ENCODE peak calls at places on chromosomes 1 and 21, in ten cellular contexts. Q, X, T, W, G, D, M, I, S and N are unnamed samples.
A peak's percentile ranks its signal among the peaks of the same experiment; 100 is the strongest.

GRCh38 chr1:32240140-32240951 is 6.7 kb upstream of the FAM167B start:
- DNase-seq in Q (peak; percentile 77), X (peak; percentile 68), T (peak; percentile 84), W (peak; percentile 39), G (peak; percentile 88), D (peak; percentile 67), M (peak; percentile 99), I (peak; percentile 38), S (no peak), N (peak; percentile 57)

GRCh38 chr1:30724175-30724574 is 790 bp upstream of the MATN1 start:
- DNase-seq in Q (no peak), X (no peak), T (no peak), W (no peak), G (no peak), D (no peak), M (no peak), I (no peak), S (no peak), N (no peak)

GRCh38 chr1:200005160-200005559 is 22.4 kb upstream of the NR5A2 start:
- DNase-seq in Q (no peak), X (no peak), T (no peak), W (peak; percentile 40), G (no peak), D (no peak), M (no peak), I (no peak), S (no peak), N (no peak)

GRCh38 chr1:2894381-2895041 is 93.0 kb upstream of the TTC34 start:
- DNase-seq in Q (no peak), X (no peak), T (no peak), W (no peak), G (no peak), D (no peak), M (no peak), I (no peak), S (no peak), N (no peak)

GRCh38 chr1:151612506-151613274 is 840 bp downstream of the SNX27 start:
- DNase-seq in Q (no peak), X (peak; percentile 29), T (peak; percentile 50), W (no peak), G (no peak), D (peak; percentile 70), M (peak; percentile 63), I (peak; percentile 27), S (peak; percentile 33), N (peak; percentile 24)

GRCh38 chr21:44382536-44382935 is 29.1 kb downstream of the TRPM2 start:
- DNase-seq in Q (no peak), X (no peak), T (no peak), W (no peak), G (no peak), D (no peak), M (no peak), I (no peak), S (no peak), N (no peak)

GRCh38 chr1:175708787-175709186 is 34.6 kb downstream of the TNR start:
- DNase-seq in Q (no peak), X (no peak), T (no peak), W (no peak), G (no peak), D (no peak), M (no peak), I (no peak), S (no peak), N (no peak)

GRCh38 chr1:34683616-34684015 is 71.2 kb upstream of the GJB5 start:
- DNase-seq in Q (no peak), X (no peak), T (no peak), W (no peak), G (no peak), D (no peak), M (no peak), I (no peak), S (no peak), N (no peak)

GRCh38 chr1:162899422-162900168 is 38.6 kb upstream of the CCDC190 start:
- DNase-seq in Q (no peak), X (peak; percentile 56), T (no peak), W (peak; percentile 94), G (no peak), D (no peak), M (no peak), I (peak; percentile 89), S (no peak), N (peak; percentile 6)

GRCh38 chr1:24938276-24938675 is 8.2 kb upstream of the RUNX3 start:
- DNase-seq in Q (no peak), X (no peak), T (no peak), W (no peak), G (no peak), D (no peak), M (no peak), I (no peak), S (no peak), N (no peak)

GRCh38 chr1:27003745-27004470 is 8.7 kb downstream of the TENT5B start:
- DNase-seq in Q (no peak), X (no peak), T (no peak), W (no peak), G (no peak), D (no peak), M (no peak), I (no peak), S (no peak), N (no peak)

GRCh38 chr1:157377216-157377821 is 175.0 kb downstream of the FCRL5 start:
- DNase-seq in Q (peak; percentile 71), X (no peak), T (no peak), W (peak; percentile 6), G (peak; percentile 37), D (peak; percentile 56), M (peak; percentile 72), I (peak; percentile 44), S (no peak), N (no peak)
- TF ChIP-seq CTCF in Q (peak; percentile 56), X (peak; percentile 23), T (peak; percentile 35), W (peak; percentile 64), G (peak; percentile 38), D (peak; percentile 53), M (peak; percentile 63), I (peak; percentile 64), S (no peak), N (peak; percentile 40)

GRCh38 chr21:36125513-36126121 is 9.3 kb upstream of the CBR3 start:
- DNase-seq in Q (peak; percentile 36), X (peak; percentile 45), T (peak; percentile 59), W (peak; percentile 70), G (peak; percentile 71), D (peak; percentile 73), M (peak; percentile 53), I (peak; percentile 74), S (no peak), N (no peak)

GRCh38 chr21:36126166-36126565 is 8.7 kb upstream of the CBR3 start:
- DNase-seq in Q (no peak), X (no peak), T (no peak), W (peak; percentile 55), G (peak; percentile 55), D (no peak), M (no peak), I (no peak), S (no peak), N (no peak)

GRCh38 chr21:36120304-36120902 is 14.5 kb upstream of the CBR3 start:
- DNase-seq in Q (no peak), X (no peak), T (no peak), W (peak; percentile 8), G (no peak), D (no peak), M (no peak), I (no peak), S (no peak), N (no peak)

GRCh38 chr21:36124395-36124794 is 10.5 kb upstream of the CBR3 start:
- DNase-seq in Q (no peak), X (no peak), T (no peak), W (no peak), G (no peak), D (no peak), M (no peak), I (no peak), S (no peak), N (no peak)

DNA sequence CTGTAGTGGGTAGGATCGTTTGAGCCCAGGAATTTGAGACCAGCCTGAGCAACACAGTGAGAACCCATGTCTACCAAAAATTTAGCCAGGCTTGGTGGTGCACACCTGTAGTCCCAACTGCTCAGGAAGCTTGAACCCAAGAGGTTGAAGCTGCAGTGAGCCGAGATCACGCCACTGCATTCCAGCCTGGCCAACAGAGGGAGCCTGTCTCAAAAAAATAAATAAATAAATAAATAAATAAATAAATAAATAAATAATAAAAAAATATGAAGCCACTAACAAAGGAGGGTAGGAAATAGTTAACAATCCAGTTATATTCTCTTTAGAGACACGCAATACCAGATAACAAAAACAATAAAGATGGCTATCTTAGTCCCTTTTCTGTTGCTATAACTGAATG is 11.9 kb upstream of the CBR3 start:
- DNase-seq in Q (no peak), X (no peak), T (no peak), W (no peak), G (no peak), D (no peak), M (no peak), I (no peak), S (no peak), N (no peak)
- TF ChIP-seq CTCF in Q (no peak), X (peak; percentile 50), T (peak; percentile 53), W (no peak), G (peak; percentile 37), D (peak; percentile 53), M (peak; percentile 47), I (peak; percentile 47), S (no peak), N (peak; percentile 23)

GRCh38 chr1:112558634-112559033 is 49.9 kb downstream of the WNT2B start:
- DNase-seq in Q (no peak), X (no peak), T (no peak), W (no peak), G (no peak), D (no peak), M (peak; percentile 66), I (no peak), S (no peak), N (no peak)

GRCh38 chr1:112563341-112563740 is 54.6 kb downstream of the WNT2B start:
- DNase-seq in Q (no peak), X (no peak), T (no peak), W (no peak), G (no peak), D (no peak), M (no peak), I (peak; percentile 21), S (no peak), N (no peak)

GRCh38 chr1:112557385-112557784 is 48.6 kb downstream of the WNT2B start:
- DNase-seq in Q (no peak), X (no peak), T (no peak), W (peak; percentile 62), G (no peak), D (no peak), M (no peak), I (peak; percentile 49), S (no peak), N (no peak)
- TF ChIP-seq CTCF in Q (no peak), X (no peak), T (no peak), W (no peak), G (no peak), D (no peak), M (no peak), I (no peak), S (no peak), N (no peak)

DNA sequence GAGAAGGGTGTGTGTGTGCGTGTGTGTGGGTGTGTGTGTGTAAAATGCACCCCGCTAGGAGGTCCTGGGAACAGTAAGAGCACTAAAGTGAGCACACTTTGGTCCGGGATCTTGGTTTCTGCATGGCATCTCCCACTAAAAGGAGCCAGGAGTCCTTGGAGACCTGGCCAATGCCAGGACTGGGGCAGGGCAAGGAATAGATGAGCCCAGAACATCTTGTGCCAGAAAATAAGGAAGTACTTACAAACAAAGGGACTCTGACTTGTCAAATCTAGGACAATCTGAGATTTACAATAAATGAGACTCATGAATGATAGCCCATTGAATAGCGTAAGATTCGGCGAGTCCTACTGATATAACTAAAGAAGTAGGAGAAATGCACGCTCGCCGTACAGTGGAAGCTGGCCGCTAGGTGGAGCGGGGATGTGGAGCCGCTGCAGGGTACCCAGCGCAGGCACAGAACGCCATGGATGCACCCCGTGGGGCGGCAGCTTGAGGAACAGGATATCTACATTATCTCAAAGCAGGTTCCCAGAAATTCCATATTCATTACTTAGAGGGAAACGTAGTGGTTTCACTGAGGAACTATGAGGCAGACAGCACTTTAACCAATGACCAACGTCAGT is 7.1 kb downstream of the SLC37A1 start:
- DNase-seq in Q (no peak), X (no peak), T (no peak), W (no peak), G (no peak), D (peak; percentile 68), M (peak; percentile 62), I (peak; percentile 21), S (no peak), N (no peak)
- TF ChIP-seq CTCF in Q (no peak), X (peak; percentile 19), T (no peak), W (no peak), G (no peak), D (peak; percentile 54), M (peak; percentile 59), I (peak; percentile 46), S (no peak), N (no peak)